ENCODE peak calls at places on chromosomes 6 and 20, in five cellular contexts. X is hepatocyte, O is T1000, L is RPMI8226, M is fibroblast of the conjunctiva. U is an unnamed sample.

GRCh38 chr20:47355489-47356219 is 845 bp downstream of the ZMYND8 start:
- DNase-seq in X (no peak), O (no peak), L (peak; percentile 33), M (no peak), U (no peak)

GRCh38 chr20:49140834-49141233 is 47.3 kb downstream of the STAU1 start:
- DNase-seq in X (no peak), O (no peak), L (no peak), M (no peak), U (no peak)

GRCh38 chr20:17680128-17680835 is 1.8 kb downstream of the RRBP1 start:
- DNase-seq in X (peak; percentile 78), O (no peak), L (peak; percentile 22), M (no peak), U (peak; percentile 76)

GRCh38 chr20:41686961-41687360 is 68.8 kb upstream of the CHD6 start:
- DNase-seq in X (no peak), O (no peak), L (no peak), M (no peak), U (no peak)

GRCh38 chr6:92538296-92538695 is 881.1 kb downstream of the EPHA7 start:
- DNase-seq in X (no peak), O (no peak), L (no peak), M (no peak), U (no peak)

GRCh38 chr20:1392443-1392692 is 486 bp downstream of the FKBP1A start:
- DNase-seq in X (no peak), O (no peak), L (peak; percentile 44), M (no peak), U (no peak)

GRCh38 chr6:114287461-114287860 is 55.4 kb downstream of the HS3ST5 start:
- DNase-seq in X (no peak), O (no peak), L (no peak), M (no peak), U (no peak)

GRCh38 chr6:31462964-31463940 is 34.7 kb upstream of the MICB start:
- DNase-seq in X (peak; percentile 91), O (no peak), L (peak; percentile 81), M (no peak), U (peak; percentile 20)

GRCh38 chr6:150485559-150486517 is 113.8 kb upstream of the PLEKHG1 start:
- DNase-seq in X (no peak), O (no peak), L (no peak), M (no peak), U (no peak)

GRCh38 chr6:42337985-42338572 is 113.6 kb downstream of the TRERF1 start:
- DNase-seq in X (no peak), O (no peak), L (no peak), M (no peak), U (no peak)

GRCh38 chr6:79127660-79128059 is 49.6 kb upstream of the PHIP start:
- DNase-seq in X (no peak), O (no peak), L (no peak), M (no peak), U (no peak)

GRCh38 chr20:39462436-39462835 is 500.3 kb downstream of the DHX35 start:
- DNase-seq in X (no peak), O (no peak), L (no peak), M (no peak), U (no peak)

GRCh38 chr6:38571721-38572120 is 68.0 kb downstream of the BTBD9 start:
- DNase-seq in X (no peak), O (no peak), L (no peak), M (no peak), U (no peak)

GRCh38 chr20:635609-636338 is 17.2 kb downstream of the SRXN1 start:
- DNase-seq in X (no peak), O (no peak), L (peak; percentile 67), M (no peak), U (no peak)

GRCh38 chr6:143562143-143562542 is 50.6 kb upstream of the FUCA2 start:
- DNase-seq in X (no peak), O (no peak), L (no peak), M (no peak), U (peak; percentile 22)

GRCh38 chr20:47963022-47963421 is 177.7 kb upstream of the SULF2 start:
- DNase-seq in X (no peak), O (no peak), L (no peak), M (no peak), U (no peak)

GRCh38 chr6:75196051-75196743 is 9.7 kb downstream of the COL12A1 start:
- DNase-seq in X (no peak), O (no peak), L (no peak), M (no peak), U (no peak)

GRCh38 chr6:34144581-34145160 is 1.2 kb downstream of the GRM4 start:
- DNase-seq in X (no peak), O (no peak), L (no peak), M (no peak), U (no peak)

GRCh38 chr20:4959582-4959981 is 41.7 kb downstream of the SLC23A2 start:
- DNase-seq in X (no peak), O (no peak), L (no peak), M (no peak), U (peak; percentile 27)

GRCh38 chr6:3372184-3372846 is 84.5 kb downstream of the SLC22A23 start:
- DNase-seq in X (no peak), O (no peak), L (no peak), M (no peak), U (no peak)